ENCODE peak calls at places on chromosomes 16 and 17, in four cellular contexts. One of them, this sample, is unnamed.

GRCh38 chr16:89540557-89540956 is 19.9 kb upstream of the RPL13 start:
- DNase-seq in HEK293T: no peak
- DNase-seq in HS-5: no peak
- DNase-seq in central memory CD8-positive, alpha-beta T cell: no peak
- DNase-seq in this sample: no peak

GRCh38 chr16:29819506-29819905 is 756 bp upstream of the MVP start:
- DNase-seq in central memory CD8-positive, alpha-beta T cell: no peak
- DNase-seq in HS-5: no peak
- DNase-seq in HEK293T: no peak
- DNase-seq in this sample: no peak

GRCh38 chr17:62787358-62787757 is 20.8 kb downstream of the MARCHF10 start:
- DNase-seq in HS-5: peak
- DNase-seq in HEK293T: no peak
- DNase-seq in central memory CD8-positive, alpha-beta T cell: no peak
- DNase-seq in this sample: no peak

GRCh38 chr16:53090591-53091507 is 36.1 kb downstream of the CHD9 start:
- DNase-seq in central memory CD8-positive, alpha-beta T cell: no peak
- DNase-seq in HEK293T: no peak
- DNase-seq in HS-5: no peak
- DNase-seq in this sample: no peak

GRCh38 chr16:88512728-88513674 is 57.2 kb upstream of the ZC3H18 start:
- DNase-seq in HEK293T: no peak
- DNase-seq in central memory CD8-positive, alpha-beta T cell: no peak
- DNase-seq in HS-5: no peak
- DNase-seq in this sample: no peak

GRCh38 chr17:29038511-29039300 is 4.2 kb upstream of the PIPOX start:
- DNase-seq in central memory CD8-positive, alpha-beta T cell: no peak
- DNase-seq in HS-5: no peak
- DNase-seq in HEK293T: no peak
- DNase-seq in this sample: peak

GRCh38 chr17:42672038-42672437 is 4.8 kb downstream of the PLEKHH3 start:
- DNase-seq in central memory CD8-positive, alpha-beta T cell: no peak
- DNase-seq in HEK293T: no peak
- DNase-seq in HS-5: no peak
- DNase-seq in this sample: no peak

GRCh38 chr17:77914440-77915254 is 43.9 kb upstream of the TNRC6C start:
- DNase-seq in HEK293T: no peak
- DNase-seq in central memory CD8-positive, alpha-beta T cell: no peak
- DNase-seq in HS-5: no peak
- DNase-seq in this sample: no peak

GRCh38 chr17:68812876-68813584 is 142.2 kb downstream of the ABCA8 start:
- DNase-seq in central memory CD8-positive, alpha-beta T cell: no peak
- DNase-seq in HS-5: no peak
- DNase-seq in HEK293T: no peak
- DNase-seq in this sample: no peak

GRCh38 chr16:21222495-21223337 is 10.8 kb upstream of the ANKS4B start:
- DNase-seq in HEK293T: no peak
- DNase-seq in central memory CD8-positive, alpha-beta T cell: no peak
- DNase-seq in HS-5: no peak
- DNase-seq in this sample: no peak

GRCh38 chr17:1649116-1649843 is 386 bp downstream of the RILP start:
- DNase-seq in HEK293T: peak
- DNase-seq in central memory CD8-positive, alpha-beta T cell: peak
- DNase-seq in HS-5: peak
- DNase-seq in this sample: peak

GRCh38 chr17:2700491-2701141 is 10.9 kb downstream of the CLUH start:
- DNase-seq in HS-5: no peak
- DNase-seq in central memory CD8-positive, alpha-beta T cell: no peak
- DNase-seq in HEK293T: no peak
- DNase-seq in this sample: no peak

GRCh38 chr16:57834936-57835335 is 32.6 kb upstream of the KIFC3 start:
- DNase-seq in HS-5: peak
- DNase-seq in HEK293T: no peak
- DNase-seq in central memory CD8-positive, alpha-beta T cell: no peak
- DNase-seq in this sample: peak